ENCODE peak calls at places on chromosomes 6 and 20, in six cellular contexts. M, H, O, S, D and I are unnamed samples.

GRCh38 chr6:106448000-106448426 is 87.5 kb downstream of the CRYBG1 start:
- DNase-seq in D (no peak), S (no peak), O (no peak), M (no peak), H (no peak), I (no peak)

GRCh38 chr6:82906951-82907350 is 158.7 kb downstream of the UBE3D start:
- DNase-seq in M (no peak), D (no peak), O (no peak), H (peak), S (no peak), I (peak)

GRCh38 chr6:5723905-5724691 is 282.6 kb downstream of the NRN1 start:
- DNase-seq in H (no peak), O (no peak), D (peak), M (no peak), S (no peak), I (no peak)

GRCh38 chr6:113774122-113774835 is 82.9 kb upstream of the MARCKS start:
- DNase-seq in M (no peak), H (peak), O (no peak), D (no peak), S (no peak), I (peak)

GRCh38 chr20:59253325-59253724 is 47.1 kb upstream of the EDN3 start:
- DNase-seq in M (no peak), H (no peak), D (no peak), O (no peak), S (no peak), I (no peak)

GRCh38 chr6:47440722-47441121 is 36.9 kb upstream of the CD2AP start:
- DNase-seq in D (no peak), O (no peak), S (no peak), H (no peak), M (no peak), I (no peak)

GRCh38 chr6:65259080-65259479 is 447.9 kb downstream of the EYS start:
- DNase-seq in D (peak), H (peak), O (no peak), S (no peak), M (no peak), I (peak)

GRCh38 chr20:24147479-24147878 is 158.9 kb upstream of the GGTLC1 start:
- DNase-seq in D (no peak), M (no peak), S (no peak), O (no peak), H (no peak), I (no peak)

GRCh38 chr6:136113736-136114173 is 136.4 kb downstream of the MTFR2 start:
- DNase-seq in D (peak), M (peak), S (peak), H (peak), O (no peak), I (peak)

GRCh38 chr6:13362432-13362831 is 34.1 kb upstream of the TBC1D7 start:
- DNase-seq in H (peak), D (peak), M (no peak), O (no peak), S (no peak), I (peak)

GRCh38 chr6:161300823-161301222 is 27.0 kb upstream of the AGPAT4 start:
- DNase-seq in S (no peak), H (no peak), O (no peak), M (no peak), D (no peak), I (no peak)

GRCh38 chr20:35135867-35136586 is 11.1 kb downstream of the EDEM2 start:
- DNase-seq in O (no peak), S (no peak), D (peak), H (peak), M (no peak), I (peak)

GRCh38 chr6:119024111-119024510 is 54.4 kb downstream of the FAM184A start:
- DNase-seq in O (no peak), M (no peak), H (no peak), S (peak), D (no peak), I (no peak)

GRCh38 chr6:165227644-165228329 is 81.6 kb downstream of the C6orf118 start:
- DNase-seq in S (no peak), D (peak), O (no peak), H (no peak), M (no peak), I (no peak)

GRCh38 chr6:107648983-107649382 is 159.1 kb downstream of the SOBP start:
- DNase-seq in S (no peak), O (no peak), D (no peak), M (no peak), H (no peak), I (no peak)

GRCh38 chr6:112244428-112244827 is 9.9 kb downstream of the LAMA4 start:
- DNase-seq in D (no peak), H (no peak), S (no peak), O (no peak), M (no peak), I (no peak)

GRCh38 chr6:159056941-159057340 is 12.2 kb upstream of the TAGAP start:
- DNase-seq in O (no peak), S (no peak), D (no peak), H (no peak), M (no peak), I (no peak)

GRCh38 chr6:170245233-170245992 is 45.5 kb downstream of the DLL1 start:
- DNase-seq in H (no peak), O (no peak), D (no peak), M (no peak), S (no peak), I (no peak)

GRCh38 chr6:35596448-35597442 is 84.0 kb upstream of the TULP1 start:
- DNase-seq in S (no peak), H (peak), O (no peak), M (no peak), D (no peak), I (peak)

GRCh38 chr6:4460595-4461475 is 315.4 kb upstream of the CDYL start:
- DNase-seq in O (no peak), M (no peak), S (peak), H (peak), D (no peak), I (peak)

GRCh38 chr20:46362931-46363872 is 43.2 kb downstream of the ELMO2 start:
- DNase-seq in M (no peak), D (no peak), S (no peak), O (no peak), H (no peak), I (no peak)

GRCh38 chr6:106510090-106510970 is 119.0 kb downstream of the RTN4IP1 start:
- DNase-seq in D (peak), M (peak), S (peak), H (no peak), O (peak), I (peak)

GRCh38 chr6:2760882-2761842 is 4.0 kb upstream of the WRNIP1 start:
- DNase-seq in S (no peak), M (no peak), D (peak), H (no peak), O (no peak), I (no peak)

GRCh38 chr6:106223300-106223930 is 102.1 kb downstream of the ATG5 start:
- DNase-seq in O (no peak), H (peak), S (peak), M (no peak), D (peak), I (peak)

GRCh38 chr20:45229264-45230056 is 8.3 kb downstream of the SEMG2 start:
- DNase-seq in H (no peak), O (peak), M (peak), D (peak), S (no peak), I (no peak)

GRCh38 chr6:98824163-98824906 is 10.0 kb upstream of the POU3F2 start:
- DNase-seq in M (peak), H (no peak), D (no peak), O (peak), S (peak), I (no peak)

DNA sequence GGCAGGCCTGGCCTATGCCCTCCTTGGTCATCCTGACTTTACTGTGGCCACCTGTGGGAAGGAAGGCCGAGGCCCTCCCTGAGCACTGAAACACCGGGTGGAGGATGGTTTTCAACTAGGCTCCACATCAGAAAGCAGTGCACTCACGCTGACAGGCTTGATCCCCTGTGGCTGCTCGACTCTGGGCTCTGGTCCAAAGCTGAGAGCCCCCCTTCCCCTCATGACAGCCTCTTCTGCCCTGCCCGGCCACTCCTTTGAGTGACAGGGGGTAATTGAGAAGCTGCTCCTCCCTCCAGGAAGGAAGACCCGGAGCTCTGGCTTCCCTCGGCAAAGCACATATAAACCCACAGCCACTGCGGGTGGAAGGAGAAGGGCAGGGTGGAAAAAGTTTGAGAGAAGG is 43.6 kb downstream of the MUC22 start:
- DNase-seq in H (no peak), O (no peak), M (no peak), S (no peak), D (no peak), I (no peak)
- H3K4me2 ChIP-seq in H (no peak), O (no peak), M (no peak), S (no peak), D (no peak), I (no peak)

GRCh38 chr20:43910564-43910963 is 4.1 kb upstream of the TOX2 start:
- DNase-seq in S (no peak), D (no peak), M (no peak), O (no peak), H (no peak), I (no peak)
- H4K8ac ChIP-seq in S (no peak), D (no peak), M (no peak), O (no peak), H (no peak), I (no peak)

GRCh38 chr6:148944608-148945007 is 197.8 kb downstream of the UST start:
- DNase-seq in O (no peak), M (no peak), H (no peak), D (no peak), S (no peak), I (no peak)

GRCh38 chr6:148951662-148952061 is 204.8 kb downstream of the UST start:
- DNase-seq in D (no peak), M (no peak), O (no peak), S (no peak), H (no peak), I (no peak)

GRCh38 chr6:148945311-148946021 is 198.6 kb downstream of the UST start:
- DNase-seq in O (no peak), D (peak), M (no peak), S (no peak), H (no peak), I (no peak)

GRCh38 chr6:148943451-148943850 is 196.6 kb downstream of the UST start:
- DNase-seq in S (no peak), H (peak), D (peak), M (no peak), O (no peak), I (peak)

GRCh38 chr6:148947621-148948444 is 201.0 kb downstream of the UST start:
- DNase-seq in H (peak), D (peak), M (peak), S (peak), O (peak), I (peak)
- H2AFZ ChIP-seq in H (no peak), D (no peak), M (no peak), S (no peak), O (no peak), I (no peak)

DNA sequence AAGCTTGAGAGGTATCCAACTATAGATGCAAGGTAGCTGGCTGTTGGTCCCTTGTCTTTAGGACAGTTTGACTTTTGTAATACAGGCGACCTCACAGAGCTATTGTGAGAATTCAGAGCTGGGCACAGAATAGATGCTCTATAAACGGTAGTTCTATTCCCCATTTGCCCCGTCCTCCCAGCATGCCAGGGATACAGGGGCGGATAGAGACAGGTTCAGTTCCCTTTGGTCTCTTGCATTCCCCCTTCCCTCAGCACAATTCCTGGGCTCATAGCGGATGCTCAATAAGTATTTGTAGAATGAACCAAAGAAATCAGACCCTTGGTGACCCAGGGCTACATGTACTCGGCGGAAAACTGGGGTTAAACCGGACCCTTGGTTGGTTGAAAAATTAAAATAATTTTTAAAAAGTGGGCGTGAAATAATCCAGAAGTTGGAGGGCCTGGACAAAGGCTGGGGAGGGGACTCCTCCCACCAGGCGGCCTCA is 707 bp upstream of the TOP1 start:
- DNase-seq in O (no peak), S (no peak), M (no peak), D (no peak), H (no peak), I (no peak)
- H3K4me2 ChIP-seq in O (peak), S (no peak), M (peak), D (peak), H (peak), I (peak)

GRCh38 chr6:73460044-73460443 is 1.5 kb upstream of the MTO1 start:
- DNase-seq in H (no peak), D (no peak), O (no peak), S (no peak), M (no peak), I (no peak)

GRCh38 chr6:73455865-73456629 is 4.0 kb upstream of the CGAS start:
- DNase-seq in S (no peak), O (no peak), D (peak), M (no peak), H (peak), I (peak)

DNA sequence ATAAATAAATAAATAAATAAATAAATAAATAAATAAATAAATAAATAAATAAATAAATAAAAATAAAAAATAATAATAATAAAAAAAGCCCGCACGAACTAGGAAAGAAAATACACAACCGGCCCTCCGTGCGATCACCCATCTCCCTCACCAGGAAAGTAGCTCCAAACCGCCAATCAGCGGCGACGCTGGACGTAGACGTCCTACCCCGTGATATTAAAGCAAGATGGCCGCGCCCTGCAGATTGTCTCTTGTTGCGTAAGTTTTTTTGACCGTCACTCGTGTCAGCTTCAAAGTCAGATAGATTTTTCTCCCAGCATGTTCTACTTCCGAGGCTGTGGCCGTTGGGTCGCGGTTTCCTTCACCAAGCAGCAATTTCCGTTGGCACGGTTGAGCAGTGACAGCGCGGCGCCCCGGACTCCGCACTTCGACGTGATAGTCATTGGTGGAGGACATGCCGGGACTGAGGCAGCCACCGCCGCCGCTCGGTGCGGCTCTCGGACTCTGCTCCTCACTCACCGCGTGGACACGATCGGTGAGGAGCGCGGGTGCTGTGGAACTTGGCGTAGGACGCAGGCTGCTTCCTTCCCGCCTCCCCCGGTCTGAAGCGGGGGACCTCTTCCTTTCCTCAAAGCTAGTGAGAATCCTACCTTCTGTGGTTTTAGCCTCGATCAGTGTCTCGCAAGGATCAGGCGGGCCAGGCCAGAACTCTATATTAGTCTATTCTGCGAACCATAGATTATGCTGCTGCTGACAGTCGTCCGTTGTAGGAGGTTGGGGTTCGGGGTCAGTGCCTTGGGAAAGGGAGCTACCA is at the start of gene MTO1:
- DNase-seq in D (peak), O (peak), S (peak), H (peak), M (peak), I (peak)
- H4K8ac ChIP-seq in D (peak), O (peak), S (peak), H (peak), M (peak), I (peak)

DNA sequence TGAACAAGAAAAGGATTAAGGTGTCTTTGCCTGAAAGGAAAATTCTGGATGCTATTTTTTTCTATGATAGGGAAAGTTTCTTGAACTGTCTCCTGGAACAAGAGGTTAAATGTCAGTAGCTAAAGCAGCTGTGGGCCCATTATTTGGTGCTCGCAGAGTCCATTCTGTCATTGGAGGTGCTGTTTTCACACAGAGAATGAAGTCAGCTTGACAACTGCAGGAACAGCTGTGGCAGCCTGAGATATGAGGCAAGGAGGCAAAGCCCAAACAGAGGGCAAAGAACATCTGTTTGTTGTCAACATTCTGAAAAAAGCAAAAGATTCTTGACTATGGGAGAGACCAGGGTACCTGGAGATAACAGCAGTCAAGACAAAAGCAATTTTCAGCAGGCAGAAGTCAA is 548.2 kb downstream of the KIF16B start:
- DNase-seq in S (no peak), H (no peak), O (no peak), D (no peak), M (no peak), I (no peak)
- H2AFZ ChIP-seq in S (no peak), H (no peak), O (no peak), D (no peak), M (no peak), I (no peak)

GRCh38 chr6:53391170-53391569 is 42.4 kb upstream of the ELOVL5 start:
- DNase-seq in O (no peak), D (no peak), M (no peak), H (no peak), S (no peak), I (no peak)
- H3K4me2 ChIP-seq in O (no peak), D (no peak), M (no peak), H (no peak), S (no peak), I (no peak)

GRCh38 chr6:141105481-141105880 is 1027.2 kb upstream of the GJE1 start:
- DNase-seq in H (peak), D (peak), S (peak), O (no peak), M (peak), I (no peak)

GRCh38 chr6:141103246-141103645 is 1029.5 kb upstream of the GJE1 start:
- DNase-seq in H (peak), O (no peak), M (no peak), D (no peak), S (no peak), I (no peak)

GRCh38 chr6:141110486-141110885 is 1022.2 kb upstream of the GJE1 start:
- DNase-seq in H (peak), M (no peak), O (no peak), D (no peak), S (no peak), I (no peak)

DNA sequence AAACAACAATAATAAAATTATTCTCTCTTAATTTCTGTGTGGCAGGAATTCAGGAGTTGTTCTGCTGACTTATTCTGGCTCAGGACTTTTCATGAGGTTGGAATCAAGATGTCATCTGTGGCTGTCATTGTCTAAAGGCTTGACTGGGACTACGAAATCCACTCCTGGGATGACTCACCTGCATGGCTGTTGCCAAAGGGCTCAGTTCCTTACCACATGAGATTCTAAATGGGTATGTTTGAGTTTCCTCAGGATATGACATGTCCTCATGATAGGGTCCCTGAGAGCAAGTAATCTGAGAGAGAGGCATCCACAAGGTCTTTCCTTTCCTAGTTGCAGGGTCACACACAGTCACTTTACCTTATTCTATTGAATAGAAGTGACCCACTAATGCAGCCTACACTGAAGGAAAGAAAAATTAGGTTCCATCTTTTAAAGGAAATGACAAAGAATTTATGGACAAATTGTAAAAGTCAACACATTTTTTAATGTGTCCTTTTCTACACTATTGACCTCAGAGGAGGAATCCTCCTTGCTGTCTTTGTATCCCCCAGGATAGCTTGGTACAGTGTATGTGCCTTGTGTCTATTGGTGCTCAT is 1025.1 kb upstream of the GJE1 start:
- DNase-seq in S (no peak), D (peak), M (no peak), H (peak), O (no peak), I (peak)
- H4K8ac ChIP-seq in S (no peak), D (no peak), M (no peak), H (no peak), O (no peak), I (no peak)

GRCh38 chr6:81171991-81172740 is 580.3 kb downstream of the TENT5A start:
- DNase-seq in S (no peak), M (no peak), O (no peak), D (peak), H (peak), I (peak)
- H2AFZ ChIP-seq in S (peak), M (no peak), O (no peak), D (no peak), H (no peak), I (no peak)